ENCODE peak calls at places on chromosomes 2 and 18, in seven cellular contexts. Y, X, Q, E, H, T and G are unnamed samples. For H3K4me1 and H3K9me3, the result is how much of the 10 kb centered on the place peaks cover.

GRCh38 chr18:2223859-2224258 is 347.4 kb downstream of the METTL4 start:
- DNase-seq in Y (no peak), X (no peak), Q (peak), E (no peak), H (no peak), T (peak), G (no peak)

GRCh38 chr2:129733579-129733978 is 245.9 kb upstream of the RAB6C start:
- DNase-seq in Y (no peak), X (no peak), Q (no peak), E (no peak), H (peak), T (no peak), G (no peak)

GRCh38 chr18:24600076-24600654 is 139.7 kb downstream of the HRH4 start:
- DNase-seq in Y (no peak), X (no peak), Q (peak), E (no peak), H (no peak), T (peak), G (no peak)

GRCh38 chr2:105746177-105747080 is 1.7 kb downstream of the NCK2 start:
- DNase-seq in Y (peak), X (peak), Q (peak), E (no peak), H (peak), T (peak), G (peak)

GRCh38 chr2:150983498-150983897 is 278.2 kb downstream of the RBM43 start:
- DNase-seq in Y (no peak), X (no peak), Q (peak), E (no peak), H (no peak), T (no peak), G (no peak)

GRCh38 chr18:53509886-53510285 is 714.6 kb downstream of the MBD2 start:
- DNase-seq in Y (no peak), X (no peak), Q (no peak), E (no peak), H (no peak), T (no peak), G (no peak)

GRCh38 chr2:189113963-189114362 is 65.6 kb downstream of the COL5A2 start:
- DNase-seq in Y (no peak), X (no peak), Q (no peak), E (no peak), H (no peak), T (peak), G (no peak)

GRCh38 chr2:96097951-96098823 is 18.2 kb downstream of the ADRA2B start:
- DNase-seq in Y (no peak), X (no peak), Q (no peak), E (peak), H (peak), T (no peak), G (no peak)

GRCh38 chr18:59631583-59632181 is 65.5 kb downstream of the CCBE1 start:
- DNase-seq in Y (no peak), X (no peak), Q (peak), E (no peak), H (no peak), T (peak), G (no peak)

GRCh38 chr2:128438586-128438985 is 119.9 kb upstream of the HS6ST1 start:
- DNase-seq in Y (no peak), X (no peak), Q (no peak), E (peak), H (peak), T (no peak), G (no peak)

GRCh38 chr2:136235451-136236418 is 117.8 kb upstream of the CXCR4 start:
- DNase-seq in Y (no peak), X (no peak), Q (peak), E (peak), H (no peak), T (no peak), G (no peak)

GRCh38 chr2:142722569-142722968 is 154.9 kb upstream of the KYNU start:
- DNase-seq in Y (no peak), X (no peak), Q (no peak), E (no peak), H (no peak), T (peak), G (no peak)

GRCh38 chr2:219119422-219120043 is 41.1 kb downstream of the NHEJ1 start:
- DNase-seq in Y (peak), X (peak), Q (peak), E (peak), H (peak), T (peak), G (peak)

GRCh38 chr2:215764441-215765048 is 248.8 kb downstream of the MREG start:
- DNase-seq in Y (no peak), X (no peak), Q (peak), E (no peak), H (no peak), T (peak), G (no peak)

GRCh38 chr2:226609361-226609760 is 190.3 kb downstream of the IRS1 start:
- DNase-seq in Y (no peak), X (no peak), Q (peak), E (peak), H (no peak), T (peak), G (no peak)

GRCh38 chr2:125125902-125126301 is 1100.8 kb downstream of the CNTNAP5 start:
- DNase-seq in Y (no peak), X (no peak), Q (no peak), E (no peak), H (no peak), T (no peak), G (no peak)

GRCh38 chr2:235472443-235472842 is 21.4 kb upstream of the AGAP1 start:
- DNase-seq in Y (no peak), X (no peak), Q (no peak), E (no peak), H (no peak), T (no peak), G (no peak)

GRCh38 chr18:2872095-2872494 is 25.3 kb downstream of the EMILIN2 start:
- DNase-seq in Y (no peak), X (no peak), Q (no peak), E (peak), H (peak), T (no peak), G (no peak)

GRCh38 chr18:54852780-54853675 is 24.8 kb downstream of the RAB27B start:
- DNase-seq in Y (no peak), X (no peak), Q (no peak), E (no peak), H (no peak), T (no peak), G (no peak)

GRCh38 chr2:10654069-10654468 is 35.7 kb downstream of the NOL10 start:
- DNase-seq in Y (no peak), X (no peak), Q (peak), E (no peak), H (no peak), T (peak), G (peak)

GRCh38 chr2:207113403-207113802 is 52.3 kb downstream of the KLF7 start:
- DNase-seq in Y (no peak), X (no peak), Q (no peak), E (no peak), H (no peak), T (no peak), G (no peak)

GRCh38 chr2:189628817-189629552 is 32.3 kb upstream of the ASNSD1 start:
- DNase-seq in Y (no peak), X (no peak), Q (no peak), E (no peak), H (no peak), T (no peak), G (no peak)

GRCh38 chr2:45935791-45936622 is 284.5 kb downstream of the PRKCE start:
- DNase-seq in Y (peak), X (peak), Q (peak), E (peak), H (peak), T (peak), G (no peak)

GRCh38 chr2:210663574-210663973 is 107.2 kb downstream of the CPS1 start:
- DNase-seq in Y (no peak), X (no peak), Q (peak), E (no peak), H (no peak), T (peak), G (no peak)

GRCh38 chr2:48343571-48344440 is 186.1 kb upstream of the STON1 start:
- DNase-seq in Y (no peak), X (no peak), Q (peak), E (no peak), H (no peak), T (peak), G (no peak)

GRCh38 chr2:211371465-211371864 is 815.1 kb downstream of the CPS1 start:
- DNase-seq in Y (no peak), X (no peak), Q (no peak), E (no peak), H (no peak), T (no peak), G (no peak)

GRCh38 chr2:39435974-39436591 is 1.0 kb downstream of the MAP4K3 start:
- DNase-seq in Y (peak), X (no peak), Q (peak), E (peak), H (no peak), T (peak), G (no peak)

GRCh38 chr2:66344087-66344663 is 90.8 kb upstream of the MEIS1 start:
- DNase-seq in Y (no peak), X (no peak), Q (no peak), E (no peak), H (no peak), T (no peak), G (no peak)

GRCh38 chr2:35343135-35343534 is 1012.4 kb upstream of the CRIM1 start:
- DNase-seq in Y (no peak), X (no peak), Q (no peak), E (no peak), H (no peak), T (no peak), G (no peak)

GRCh38 chr2:191656389-191656788 is 21.5 kb upstream of the NABP1 start:
- DNase-seq in Y (no peak), X (no peak), Q (peak), E (no peak), H (no peak), T (peak), G (no peak)

GRCh38 chr2:63591566-63592175 is 2.9 kb downstream of the MDH1 start:
- DNase-seq in Y (no peak), X (no peak), Q (no peak), E (no peak), H (no peak), T (no peak), G (no peak)
- H3K4me3 ChIP-seq in Y (no peak), X (no peak), Q (no peak), E (no peak), H (no peak), T (peak), G (no peak)

DNA sequence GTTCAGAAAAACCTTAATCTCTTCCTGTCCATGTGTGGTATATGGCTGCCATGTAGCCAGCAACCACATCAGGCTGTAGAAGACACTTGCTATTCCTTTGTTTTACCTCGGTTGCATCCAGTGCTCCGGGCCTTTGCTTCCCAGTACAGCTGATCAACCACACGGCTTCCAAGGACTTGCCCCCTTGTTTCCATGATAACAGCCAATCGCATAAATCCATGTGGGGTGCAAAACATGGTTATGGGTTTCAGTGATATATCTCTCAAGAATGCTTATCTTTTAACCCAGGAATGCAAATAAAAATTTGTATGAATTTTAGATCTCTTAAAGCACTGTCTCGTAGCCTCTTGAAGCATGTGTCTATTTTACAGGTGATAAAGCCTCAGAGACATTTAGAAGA is 118.3 kb downstream of the MGAT5 start:
- DNase-seq in Y (no peak), X (no peak), Q (no peak), E (no peak), H (no peak), T (no peak), G (no peak)
- H3K4me1 ChIP-seq in Y (under half), X (under half), Q (under half), E (under half), H (under half), T (under half), G (under half)

GRCh38 chr18:78123926-78124797 is 855.5 kb upstream of the SALL3 start:
- DNase-seq in Y (no peak), X (no peak), Q (no peak), E (no peak), H (no peak), T (no peak), G (no peak)
- H3K9me3 ChIP-seq in Y (under half), X (under half), Q (half or more), E (under half), H (under half), T (under half), G (under half)

DNA sequence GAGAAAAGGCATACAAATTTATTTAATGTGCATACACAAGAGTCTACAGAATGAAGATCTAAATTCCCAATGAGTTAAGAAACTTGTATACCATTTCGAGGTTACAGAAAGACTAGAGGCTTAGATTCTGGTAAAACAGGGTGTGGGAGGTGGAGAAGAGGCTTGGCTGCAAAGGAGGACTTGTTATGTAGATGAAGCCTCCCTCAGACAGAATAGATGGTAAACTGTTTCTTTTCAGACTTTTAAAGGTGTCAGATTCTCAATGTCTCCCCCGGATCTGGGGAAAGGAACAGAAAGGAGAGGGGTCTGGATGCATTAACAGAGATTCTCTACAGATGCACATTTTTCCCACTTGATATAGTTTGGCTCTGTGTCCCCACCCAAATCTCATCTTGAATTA is 126.0 kb downstream of the ST6GAL2 start:
- DNase-seq in Y (no peak), X (no peak), Q (no peak), E (no peak), H (no peak), T (no peak), G (no peak)
- H3K4me3 ChIP-seq in Y (no peak), X (no peak), Q (no peak), E (no peak), H (no peak), T (no peak), G (no peak)

GRCh38 chr2:70103531-70104061 is 16.3 kb downstream of the PCBP1 start:
- DNase-seq in Y (no peak), X (no peak), Q (no peak), E (no peak), H (no peak), T (peak), G (no peak)
- H3K4me1 ChIP-seq in Y (under half), X (under half), Q (under half), E (under half), H (under half), T (under half), G (under half)